ENCODE peak calls at places on chromosome 7, in five cellular contexts. A, L, U, G and H are unnamed samples.
A peak's percentile ranks its signal among the peaks of the same experiment; 100 is the strongest.

GRCh38 chr7:65503434-65504152 is 129.9 kb downstream of the ZNF92 start:
- DNase-seq in A (no peak), L (no peak), U (no peak), G (no peak), H (no peak)

GRCh38 chr7:70631732-70632131 is 500.2 kb upstream of the GALNT17 start:
- DNase-seq in A (no peak), L (peak; percentile 55), U (no peak), G (no peak), H (no peak)

GRCh38 chr7:127512587-127512986 is 72.8 kb downstream of the GCC1 start:
- DNase-seq in A (no peak), L (no peak), U (no peak), G (no peak), H (no peak)

GRCh38 chr7:71132521-71133231 is 732 bp downstream of the GALNT17 start:
- DNase-seq in A (no peak), L (peak; percentile 65), U (no peak), G (no peak), H (no peak)

GRCh38 chr7:65902306-65902705 is 29.4 kb downstream of the VKORC1L1 start:
- DNase-seq in A (no peak), L (no peak), U (no peak), G (no peak), H (no peak)

GRCh38 chr7:157708896-157709295 is 372.1 kb downstream of the DNAJB6 start:
- DNase-seq in A (no peak), L (no peak), U (no peak), G (no peak), H (no peak)

GRCh38 chr7:40848541-40849221 is 713.9 kb downstream of the SUGCT start:
- DNase-seq in A (no peak), L (no peak), U (no peak), G (no peak), H (no peak)

GRCh38 chr7:47786557-47787248 is 161.6 kb downstream of the PKD1L1 start:
- DNase-seq in A (no peak), L (peak; percentile 49), U (peak; percentile 90), G (no peak), H (peak; percentile 97)

GRCh38 chr7:112782498-112782897 is 7.7 kb downstream of the TMEM168 start:
- DNase-seq in A (peak; percentile 45), L (no peak), U (no peak), G (no peak), H (no peak)

GRCh38 chr7:23242321-23242720 is 4.3 kb upstream of the GPNMB start:
- DNase-seq in A (no peak), L (no peak), U (no peak), G (no peak), H (no peak)

GRCh38 chr7:102044984-102045673 is 227.7 kb downstream of the CUX1 start:
- DNase-seq in A (no peak), L (no peak), U (no peak), G (no peak), H (no peak)

GRCh38 chr7:78055579-78055978 is 257.0 kb downstream of the PHTF2 start:
- DNase-seq in A (no peak), L (no peak), U (no peak), G (no peak), H (no peak)

GRCh38 chr7:32501522-32501921 is 6.2 kb downstream of the AVL9 start:
- DNase-seq in A (no peak), L (no peak), U (no peak), G (no peak), H (peak; percentile 49)

GRCh38 chr7:143289421-143289820 is 1.3 kb downstream of the CASP2 start:
- DNase-seq in A (no peak), L (no peak), U (no peak), G (no peak), H (no peak)

GRCh38 chr7:43669286-43670081 is 59.8 kb downstream of the COA1 start:
- DNase-seq in A (no peak), L (peak; percentile 67), U (no peak), G (no peak), H (no peak)

GRCh38 chr7:104106106-104106505 is 101.7 kb downstream of the ORC5 start:
- DNase-seq in A (no peak), L (no peak), U (no peak), G (no peak), H (peak; percentile 27)

GRCh38 chr7:93728292-93728691 is 153.8 kb upstream of the CALCR start:
- DNase-seq in A (no peak), L (no peak), U (no peak), G (no peak), H (no peak)

GRCh38 chr7:27611043-27611442 is 51.6 kb downstream of the HIBADH start:
- DNase-seq in A (no peak), L (no peak), U (no peak), G (no peak), H (no peak)

GRCh38 chr7:93574269-93574645 is 267 bp downstream of the CALCR start:
- DNase-seq in A (no peak), L (no peak), U (no peak), G (no peak), H (no peak)

GRCh38 chr7:91351374-91351773 is 87.1 kb downstream of the FZD1 start:
- DNase-seq in A (no peak), L (no peak), U (no peak), G (no peak), H (peak; percentile 3)

DNA sequence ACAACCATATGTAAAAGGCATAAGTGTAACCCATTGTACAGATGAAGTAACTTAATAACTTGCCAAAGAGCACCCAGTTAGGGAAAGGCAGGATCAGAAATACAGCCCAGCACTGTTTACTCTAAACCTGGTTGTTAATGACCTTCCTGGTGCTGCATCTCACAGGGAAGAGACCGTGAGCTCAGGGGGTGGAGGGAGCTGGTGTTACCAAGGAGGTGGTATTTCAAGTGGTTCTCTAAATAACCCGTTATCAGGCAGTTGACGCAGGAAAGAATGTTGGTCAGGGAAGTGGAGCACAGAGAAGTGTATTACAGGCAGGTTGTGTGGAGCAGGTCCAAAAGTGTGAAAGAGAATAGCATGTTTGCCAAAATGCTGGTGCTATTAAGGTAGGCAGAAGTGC is 4.4 kb upstream of the ST7 start:
- DNase-seq in A (no peak), L (no peak), U (no peak), G (no peak), H (no peak)
- TF ChIP-seq HDAC2 in A (no peak), L (no peak), U (no peak), G (no peak), H (no peak)

GRCh38 chr7:75961194-75961593 is 33.2 kb downstream of the TMEM120A start:
- DNase-seq in A (no peak), L (no peak), U (no peak), G (no peak), H (no peak)
- TF ChIP-seq CTCF in A (no peak), L (peak; percentile 58), U (no peak), G (peak; percentile 31), H (peak; percentile 46)

DNA sequence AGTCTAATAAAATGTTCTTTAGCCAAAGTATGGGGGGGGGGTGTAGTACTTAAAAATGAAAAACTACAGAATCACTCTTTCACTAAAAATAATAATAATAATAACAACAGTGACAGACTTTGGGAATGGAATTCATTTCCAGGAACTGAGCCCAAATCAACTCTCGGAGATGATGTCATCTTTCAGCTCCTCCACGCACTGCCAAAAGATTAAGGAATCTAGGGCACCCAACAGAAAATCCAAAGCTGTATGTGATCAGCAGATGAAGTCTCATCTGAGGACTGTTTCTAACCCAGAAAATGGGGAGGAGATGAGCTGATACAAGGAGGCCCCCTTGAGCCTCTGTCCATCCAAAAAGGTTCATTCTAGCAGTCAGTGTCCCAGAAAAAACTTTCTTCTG is 54.5 kb downstream of the GRB10 start:
- DNase-seq in A (no peak), L (no peak), U (no peak), G (no peak), H (no peak)
- TF ChIP-seq HDAC2 in A (no peak), L (no peak), U (no peak), G (no peak), H (no peak)

GRCh38 chr7:35860664-35861063 is 59.8 kb downstream of the SEPTIN7 start:
- DNase-seq in A (no peak), L (no peak), U (no peak), G (no peak), H (no peak)
- TF ChIP-seq CTCF in A (no peak), L (no peak), U (no peak), G (no peak), H (no peak)

GRCh38 chr7:130277763-130278643 is 11.3 kb downstream of the CPA2 start:
- DNase-seq in A (no peak), L (peak; percentile 67), U (peak; percentile 26), G (no peak), H (peak; percentile 25)
- TF ChIP-seq HDAC2 in A (no peak), L (no peak), U (no peak), G (no peak), H (no peak)

GRCh38 chr7:85890244-85890811 is 703.5 kb upstream of the SEMA3D start:
- DNase-seq in A (no peak), L (no peak), U (peak; percentile 10), G (no peak), H (peak; percentile 39)
- TF ChIP-seq CTCF in A (peak; percentile 55), L (no peak), U (peak; percentile 69), G (no peak), H (peak; percentile 65)

DNA sequence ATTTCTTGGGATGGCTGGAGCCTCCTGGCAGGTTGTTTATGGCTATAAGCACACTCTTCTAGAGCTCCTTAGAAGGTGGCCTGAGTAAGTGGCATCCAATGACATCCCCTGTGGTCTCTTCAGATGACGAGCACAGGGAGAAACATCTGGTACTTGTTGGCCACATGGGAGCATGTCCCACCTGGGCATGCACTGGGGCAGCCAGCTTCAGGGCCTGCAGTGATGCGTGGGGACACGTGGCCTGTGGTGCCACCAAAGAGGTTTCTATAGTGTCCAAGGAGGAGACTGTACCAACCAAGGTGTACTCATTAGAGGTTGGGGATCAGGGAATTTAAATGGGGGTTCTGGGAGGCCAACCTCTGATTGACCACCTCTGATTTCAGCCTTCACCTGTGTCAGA is 125.5 kb downstream of the TRIL start:
- DNase-seq in A (no peak), L (no peak), U (no peak), G (no peak), H (no peak)
- TF ChIP-seq HDAC2 in A (no peak), L (no peak), U (no peak), G (no peak), H (no peak)